ENCODE peak calls at places on chromosome 20, in four cellular contexts. W is ureter; L is astrocyte of the spinal cord; U is stimulated activated CD4-positive, alpha-beta T cell treated with anti-CD3 and anti-CD28 coated beads, Interleukin-15, amount 100 ng/mL, for 24 hours. B is an unnamed sample.

GRCh38 chr20:53855733-53856132 is 214.7 kb downstream of the BCAS1 start:
- DNase-seq in W (no peak), L (no peak), U (no peak), B (no peak)

GRCh38 chr20:35828434-35828833 is 56.6 kb downstream of the PHF20 start:
- DNase-seq in W (no peak), L (peak; percentile 18), U (no peak), B (no peak)

GRCh38 chr20:44792794-44793193 is 17.6 kb downstream of the RIMS4 start:
- DNase-seq in W (no peak), L (no peak), U (no peak), B (no peak)

GRCh38 chr20:31673943-31674463 is 36.3 kb downstream of the COX4I2 start:
- DNase-seq in W (no peak), L (no peak), U (no peak), B (no peak)

GRCh38 chr20:40748182-40748581 is 59.1 kb upstream of the MAFB start:
- DNase-seq in W (no peak), L (no peak), U (no peak), B (no peak)

GRCh38 chr20:33291416-33291815 is 8.4 kb downstream of the BPIFB1 start:
- DNase-seq in W (no peak), L (no peak), U (no peak), B (no peak)

GRCh38 chr20:51258582-51259175 is 235.8 kb upstream of the KCNG1 start:
- DNase-seq in W (peak; percentile 64), L (peak; percentile 11), U (no peak), B (peak; percentile 65)

GRCh38 chr20:44151621-44152416 is 35.2 kb downstream of the JPH2 start:
- DNase-seq in W (no peak), L (no peak), U (no peak), B (peak; percentile 54)

GRCh38 chr20:63071541-63072181 is 64.9 kb upstream of the BHLHE23 start:
- DNase-seq in W (no peak), L (peak; percentile 16), U (peak; percentile 46), B (peak; percentile 27)

B was measured in astrocyte of the hippocampus.